ENCODE peak calls at places on chromosomes 6 and 20, in nine cellular contexts. T is heart left ventricle; W is ascending aorta; P is HFF-Myc; B is IMR-90; Q is fibroblast of lung; M is CD8-positive, alpha-beta T cell; S is PC-3; X is spleen. J is an unnamed sample.

GRCh38 chr20:16761305-16761829 is 13.2 kb downstream of the OTOR start:
- DNase-seq in S (peak; percentile 86), M (peak; percentile 66), W (no peak), Q (peak; percentile 82), B (peak; percentile 75), T (peak; percentile 38), P (peak; percentile 44), X (no peak), J (peak; percentile 19)

GRCh38 chr6:11460837-11461661 is 76.5 kb upstream of the TMEM170B start:
- DNase-seq in Q (no peak), P (no peak), B (no peak), M (no peak), X (no peak), S (no peak), T (no peak), W (no peak), J (peak; percentile 5)

GRCh38 chr6:155710704-155711103 is 255.1 kb upstream of the NOX3 start:
- DNase-seq in S (no peak), B (no peak), P (no peak), Q (no peak), W (no peak), M (no peak), T (no peak), X (no peak), J (no peak)

GRCh38 chr6:135231469-135231844 is 50.3 kb downstream of the MYB start:
- DNase-seq in M (no peak), W (no peak), S (no peak), T (no peak), P (no peak), B (no peak), Q (no peak), X (no peak), J (no peak)

GRCh38 chr6:142356271-142356938 is 54.6 kb downstream of the ADGRG6 start:
- DNase-seq in W (no peak), T (no peak), B (peak; percentile 50), Q (peak; percentile 57), P (no peak), M (no peak), X (no peak), S (no peak), J (no peak)

GRCh38 chr6:195861-196360 is 96.4 kb upstream of the DUSP22 start:
- DNase-seq in M (peak; percentile 63), Q (peak; percentile 42), T (peak; percentile 57), S (no peak), X (no peak), W (no peak), B (peak; percentile 22), P (no peak), J (no peak)

GRCh38 chr6:91476000-91476399 is 889.1 kb upstream of the MAP3K7 start:
- DNase-seq in X (no peak), B (peak; percentile 78), T (no peak), W (no peak), P (no peak), Q (peak; percentile 89), M (no peak), S (peak; percentile 82), J (no peak)

GRCh38 chr6:85143686-85144085 is 306.2 kb upstream of the NT5E start:
- DNase-seq in B (no peak), X (no peak), W (no peak), P (no peak), T (no peak), Q (no peak), M (no peak), S (no peak), J (no peak)

GRCh38 chr20:10861086-10861485 is 187.3 kb upstream of the JAG1 start:
- DNase-seq in B (peak; percentile 83), T (no peak), X (no peak), P (no peak), S (peak; percentile 78), W (no peak), Q (peak; percentile 63), M (no peak), J (peak; percentile 68)

GRCh38 chr6:97215157-97215769 is 67.8 kb downstream of the MMS22L start:
- DNase-seq in B (peak; percentile 76), X (no peak), P (peak; percentile 41), S (peak; percentile 55), Q (peak; percentile 77), M (no peak), W (no peak), T (no peak), J (peak; percentile 26)

GRCh38 chr6:154086510-154086909 is 47.5 kb downstream of the OPRM1 start:
- DNase-seq in S (no peak), X (no peak), W (no peak), M (no peak), P (no peak), T (no peak), B (no peak), Q (no peak), J (no peak)

DNA sequence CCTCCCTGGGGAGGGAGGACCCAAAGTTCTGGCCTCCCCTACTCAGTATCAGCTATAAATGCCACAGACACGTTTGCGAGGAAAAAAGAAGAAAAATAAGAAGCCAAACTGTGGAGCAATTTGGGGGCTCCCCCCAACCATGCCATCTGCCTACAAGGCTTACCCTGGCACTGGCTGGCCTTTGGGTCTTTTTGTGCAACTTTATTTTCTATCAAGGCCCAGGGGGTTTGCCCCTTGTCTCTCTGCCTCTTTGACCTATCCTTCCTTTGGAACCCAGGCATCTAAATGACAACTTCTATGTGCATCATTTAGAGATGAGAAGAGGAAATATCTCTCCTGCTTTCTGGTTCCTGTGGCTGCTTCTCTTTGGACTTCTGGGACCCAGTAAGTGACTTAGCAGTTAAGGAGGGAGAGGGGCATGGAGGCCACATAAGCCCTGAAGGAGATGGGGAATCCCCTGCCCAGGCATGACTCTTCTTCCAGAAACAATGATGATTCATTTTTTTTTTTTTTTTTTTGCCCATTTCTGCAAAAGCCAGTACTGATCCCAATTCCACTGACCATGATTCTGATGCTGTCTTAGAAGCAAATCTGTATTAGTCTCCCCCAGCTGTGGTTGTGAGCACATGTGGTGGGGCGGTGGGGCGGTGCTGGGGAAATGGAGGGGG is at the start of gene MUC22:
- DNase-seq in Q (peak; percentile 6), W (no peak), T (peak; percentile 1), B (peak; percentile 84), X (no peak), M (no peak), P (peak; percentile 4), S (peak; percentile 66), J (peak; percentile 24)
- H3K4me3 ChIP-seq in Q (no peak within 1 kb of the TSS), W (no peak within 1 kb of the TSS), T (no peak within 1 kb of the TSS), B (no peak within 1 kb of the TSS), X (no peak within 1 kb of the TSS), M (no peak within 1 kb of the TSS), P (no peak within 1 kb of the TSS), S (no peak within 1 kb of the TSS), J (no peak within 1 kb of the TSS)

GRCh38 chr6:104484626-104485025 is 375.1 kb downstream of the HACE1 start:
- DNase-seq in W (no peak), P (no peak), X (peak; percentile 33), Q (no peak), T (no peak), B (no peak), S (no peak), M (no peak), J (no peak)

GRCh38 chr6:104477569-104477968 is 382.1 kb downstream of the HACE1 start:
- DNase-seq in P (no peak), Q (no peak), X (no peak), T (no peak), B (no peak), S (no peak), W (no peak), M (no peak), J (no peak)

GRCh38 chr6:104484191-104484590 is 375.5 kb downstream of the HACE1 start:
- DNase-seq in T (no peak), B (no peak), Q (no peak), X (no peak), W (no peak), P (no peak), S (no peak), M (no peak), J (no peak)

GRCh38 chr6:104486003-104486402 is 373.7 kb downstream of the HACE1 start:
- DNase-seq in X (no peak), B (no peak), Q (no peak), T (no peak), M (no peak), S (no peak), P (no peak), W (no peak), J (no peak)

DNA sequence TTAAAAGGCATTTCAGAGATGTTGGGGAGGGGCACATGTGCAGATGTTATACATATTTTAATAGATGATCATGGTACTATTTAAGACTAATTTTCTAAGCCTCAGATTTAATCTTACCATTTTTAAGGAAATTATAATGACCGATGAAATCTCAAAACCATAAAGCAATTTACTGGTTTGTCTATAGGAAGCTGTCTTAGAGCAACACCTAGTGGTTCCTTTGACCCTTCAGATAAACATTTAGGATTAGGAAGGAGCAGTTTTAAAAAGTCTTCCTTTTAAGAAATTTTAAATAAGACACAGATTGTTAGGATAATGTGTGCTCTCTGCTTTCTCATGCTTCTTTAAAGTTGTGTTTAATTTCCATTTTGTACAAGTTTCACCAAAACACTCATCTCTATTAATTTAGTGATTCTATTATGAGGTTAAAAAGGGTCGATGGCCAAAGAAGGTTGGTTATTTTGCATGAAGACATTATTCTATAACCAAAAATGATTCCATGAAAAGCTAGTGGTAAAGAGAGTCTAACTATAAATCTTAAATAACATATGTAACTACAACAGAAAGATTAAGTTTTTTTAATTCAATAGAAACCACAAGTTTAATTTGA is 376.4 kb downstream of the HACE1 start:
- DNase-seq in B (no peak), Q (peak; percentile 0), T (no peak), P (no peak), M (no peak), S (peak; percentile 44), W (no peak), X (no peak), J (no peak)
- TF ChIP-seq CTCF in B (no peak), Q (no peak), T (no peak), P (peak; percentile 31), M (no peak), S (peak; percentile 67), W (no peak), X (no peak), J (no peak)

GRCh38 chr6:93516441-93516840 is 97.1 kb upstream of the EPHA7 start:
- DNase-seq in W (no peak), X (no peak), B (no peak), T (no peak), S (no peak), P (no peak), Q (no peak), M (no peak), J (no peak)
- H3K4me3 ChIP-seq in W (no peak overlapping the region), X (no peak overlapping the region), B (no peak overlapping the region), T (no peak overlapping the region), S (no peak overlapping the region), P (no peak overlapping the region), Q (no peak overlapping the region), M (no peak overlapping the region), J (no peak overlapping the region)

DNA sequence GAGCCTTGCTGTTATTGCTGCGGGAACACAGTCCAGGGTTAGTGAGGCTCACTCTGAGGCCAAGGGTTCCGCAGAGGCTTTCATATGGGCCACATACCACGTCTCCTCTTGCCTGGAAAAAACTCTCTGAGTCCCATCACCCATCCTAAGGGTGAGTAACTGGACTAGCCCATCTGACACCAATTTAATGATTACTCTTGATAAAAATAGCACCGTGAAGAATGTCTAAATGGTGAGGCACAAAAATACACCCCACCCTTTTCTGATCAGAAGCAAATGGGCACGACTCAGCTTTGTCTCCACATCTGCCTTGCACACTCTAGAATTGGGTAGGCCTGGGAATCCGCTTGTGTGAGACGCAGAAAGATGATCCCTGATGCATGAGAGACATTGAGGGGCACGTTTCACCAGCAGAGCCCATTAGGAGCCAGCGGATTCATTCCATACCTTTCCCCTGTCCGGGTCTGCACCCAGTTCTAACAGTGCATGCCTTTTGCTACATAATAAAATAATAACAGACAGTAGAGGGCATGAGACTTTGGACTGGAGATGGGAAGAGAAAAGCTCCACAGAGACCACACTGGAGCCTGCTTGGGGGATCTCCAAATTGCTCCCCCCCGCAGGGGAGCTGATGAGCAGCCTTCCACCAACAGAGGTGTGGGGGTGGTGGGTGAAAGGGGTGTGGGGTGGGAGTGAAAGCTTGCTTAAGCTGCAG is 110.0 kb upstream of the KCNK16 start:
- DNase-seq in M (no peak), S (no peak), T (no peak), X (no peak), W (no peak), Q (no peak), B (no peak), P (peak; percentile 77), J (no peak)
- TF ChIP-seq CTCF in M (no peak), S (no peak), T (no peak), X (no peak), W (no peak), Q (no peak), B (no peak), P (no peak), J (no peak)

J was measured in AG04449.